ENCODE peak calls at places on chromosomes 2 and 18, in four cellular contexts. One of them, this sample, is unnamed.

GRCh38 chr18:79986726-79987125 is 1.6 kb downstream of the TXNL4A start:
- DNase-seq in GM12878: no peak
- DNase-seq in HepG2: no peak
- DNase-seq in K562: no peak
- DNase-seq in this sample: no peak

GRCh38 chr2:180247658-180248057 is 240.6 kb upstream of the CWC22 start:
- DNase-seq in K562: no peak
- DNase-seq in GM12878: no peak
- DNase-seq in HepG2: no peak
- DNase-seq in this sample: no peak

GRCh38 chr2:190871539-190871938 is 9.1 kb upstream of the GLS start:
- DNase-seq in GM12878: no peak
- DNase-seq in K562: no peak
- DNase-seq in HepG2: no peak
- DNase-seq in this sample: no peak

GRCh38 chr2:121368841-121369240 is 83.8 kb upstream of the TFCP2L1 start:
- DNase-seq in K562: no peak
- DNase-seq in HepG2: no peak
- DNase-seq in GM12878: no peak
- DNase-seq in this sample: no peak

GRCh38 chr2:238216651-238217184 is 13.2 kb upstream of the ILKAP start:
- DNase-seq in K562: no peak
- DNase-seq in HepG2: no peak
- DNase-seq in GM12878: no peak
- DNase-seq in this sample: no peak

GRCh38 chr18:29652797-29653196 is 1389.7 kb downstream of the DSC3 start:
- DNase-seq in HepG2: no peak
- DNase-seq in GM12878: no peak
- DNase-seq in K562: no peak
- DNase-seq in this sample: no peak

GRCh38 chr18:9095297-9096012 is 7.0 kb upstream of the NDUFV2 start:
- DNase-seq in GM12878: peak; percentile 63
- DNase-seq in K562: peak; percentile 34
- DNase-seq in HepG2: peak; percentile 87
- DNase-seq in this sample: peak; percentile 13

GRCh38 chr18:52617931-52618330 is 277.9 kb downstream of the DCC start:
- DNase-seq in HepG2: no peak
- DNase-seq in K562: no peak
- DNase-seq in GM12878: no peak
- DNase-seq in this sample: no peak

GRCh38 chr2:54065411-54065810 is 50.0 kb upstream of the ACYP2 start:
- DNase-seq in HepG2: no peak
- DNase-seq in GM12878: no peak
- DNase-seq in K562: no peak
- DNase-seq in this sample: no peak

GRCh38 chr2:14720319-14720718 is 87.8 kb downstream of the LRATD1 start:
- DNase-seq in GM12878: no peak
- DNase-seq in K562: no peak
- DNase-seq in HepG2: no peak
- DNase-seq in this sample: no peak

GRCh38 chr18:31931163-31931885 is 11.6 kb downstream of the TRAPPC8 start:
- DNase-seq in HepG2: no peak
- DNase-seq in GM12878: no peak
- DNase-seq in K562: no peak
- DNase-seq in this sample: no peak

GRCh38 chr2:134457765-134458202 is 203.9 kb downstream of the MGAT5 start:
- DNase-seq in HepG2: peak; percentile 86
- DNase-seq in GM12878: no peak
- DNase-seq in K562: no peak
- DNase-seq in this sample: no peak
- TF ChIP-seq SMC3 in HepG2: no peak
- TF ChIP-seq SMC3 in GM12878: no peak
- TF ChIP-seq SMC3 in K562: no peak
- TF ChIP-seq SMC3 in this sample: no peak

GRCh38 chr2:38121481-38121880 is 45.5 kb upstream of the CYP1B1 start:
- DNase-seq in GM12878: no peak
- DNase-seq in K562: no peak
- DNase-seq in HepG2: no peak
- DNase-seq in this sample: no peak

GRCh38 chr2:38120829-38121228 is 44.9 kb upstream of the CYP1B1 start:
- DNase-seq in K562: no peak
- DNase-seq in HepG2: no peak
- DNase-seq in GM12878: no peak
- DNase-seq in this sample: no peak

GRCh38 chr2:38123862-38124261 is 47.9 kb upstream of the CYP1B1 start:
- DNase-seq in K562: no peak
- DNase-seq in HepG2: no peak
- DNase-seq in GM12878: no peak
- DNase-seq in this sample: no peak

GRCh38 chr2:38125007-38125406 is 49.1 kb upstream of the CYP1B1 start:
- DNase-seq in GM12878: no peak
- DNase-seq in K562: no peak
- DNase-seq in HepG2: no peak
- DNase-seq in this sample: no peak

GRCh38 chr2:38122344-38122743 is 46.4 kb upstream of the CYP1B1 start:
- DNase-seq in K562: no peak
- DNase-seq in HepG2: no peak
- DNase-seq in GM12878: no peak
- DNase-seq in this sample: no peak
- TF ChIP-seq MYC in K562: no peak
- TF ChIP-seq MYC in HepG2: no peak
- TF ChIP-seq MYC in GM12878: no peak
- TF ChIP-seq MYC in this sample: no peak

GRCh38 chr2:211487746-211488145 is 931.3 kb downstream of the CPS1 start:
- DNase-seq in HepG2: no peak
- DNase-seq in K562: no peak
- DNase-seq in GM12878: no peak
- DNase-seq in this sample: no peak
- TF ChIP-seq SMC3 in HepG2: no peak
- TF ChIP-seq SMC3 in K562: no peak
- TF ChIP-seq SMC3 in GM12878: no peak
- TF ChIP-seq SMC3 in this sample: no peak

GRCh38 chr2:64846175-64846574 is 143.0 kb upstream of the SLC1A4 start:
- DNase-seq in GM12878: no peak
- DNase-seq in K562: no peak
- DNase-seq in HepG2: no peak
- DNase-seq in this sample: no peak
- TF ChIP-seq MYC in GM12878: no peak
- TF ChIP-seq MYC in K562: no peak
- TF ChIP-seq MYC in HepG2: no peak
- TF ChIP-seq MYC in this sample: no peak

DNA sequence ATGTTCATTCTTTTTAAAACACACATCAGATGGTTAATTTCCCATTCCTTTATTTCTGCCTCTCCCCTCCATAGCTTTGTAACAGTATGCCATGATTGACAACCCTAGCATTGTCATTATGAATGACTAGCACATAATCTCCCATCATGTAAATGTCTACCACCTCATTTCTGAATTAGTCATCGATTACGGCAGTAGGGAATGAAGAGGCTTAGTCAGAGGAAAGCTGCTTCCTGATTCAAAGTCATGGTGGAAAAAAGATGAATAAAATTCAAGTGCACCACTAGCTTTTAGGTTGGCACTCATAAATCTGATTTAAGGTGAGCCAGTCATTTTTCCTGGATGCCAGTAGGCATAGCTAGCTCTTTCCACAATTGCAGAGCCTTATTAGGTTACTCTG is 19.1 kb upstream of the ACMSD start:
- DNase-seq in K562: no peak
- DNase-seq in GM12878: no peak
- DNase-seq in HepG2: no peak
- DNase-seq in this sample: peak; percentile 20
- TF ChIP-seq SMC3 in K562: no peak
- TF ChIP-seq SMC3 in GM12878: no peak
- TF ChIP-seq SMC3 in HepG2: no peak
- TF ChIP-seq SMC3 in this sample: no peak

GRCh38 chr2:223054193-223054781 is 2.3 kb downstream of the KCNE4 start:
- DNase-seq in K562: no peak
- DNase-seq in HepG2: no peak
- DNase-seq in GM12878: no peak
- DNase-seq in this sample: no peak

GRCh38 chr2:223052710-223053261 is 796 bp downstream of the KCNE4 start:
- DNase-seq in GM12878: no peak
- DNase-seq in HepG2: no peak
- DNase-seq in K562: no peak
- DNase-seq in this sample: no peak

GRCh38 chr2:223051580-223052375 is at the start of gene KCNE4:
- DNase-seq in HepG2: no peak
- DNase-seq in K562: no peak
- DNase-seq in GM12878: no peak
- DNase-seq in this sample: no peak

GRCh38 chr2:223055140-223055539 is 3.1 kb downstream of the KCNE4 start:
- DNase-seq in GM12878: no peak
- DNase-seq in K562: peak; percentile 39
- DNase-seq in HepG2: no peak
- DNase-seq in this sample: no peak

GRCh38 chr2:223053431-223054192 is 1.6 kb downstream of the KCNE4 start:
- DNase-seq in K562: no peak
- DNase-seq in HepG2: no peak
- DNase-seq in GM12878: no peak
- DNase-seq in this sample: no peak
- TF ChIP-seq MYC in K562: no peak
- TF ChIP-seq MYC in HepG2: no peak
- TF ChIP-seq MYC in GM12878: no peak
- TF ChIP-seq MYC in this sample: no peak